ENCODE peak calls at places on chromosomes 1 and 21, in ten cellular contexts. One of them, this sample, is unnamed.
A peak's percentile ranks its signal among the peaks of the same experiment; 100 is the strongest.

GRCh38 chr1:48114596-48115384 is 107.7 kb upstream of the SLC5A9 start:
- DNase-seq in cardiac fibroblast: no peak
- DNase-seq in CD4-positive, CD25-positive, alpha-beta regulatory T cell: no peak
- DNase-seq in left ventricle myocardium inferior: no peak
- DNase-seq in cardiac muscle cell: peak; percentile 35
- DNase-seq in brain microvascular endothelial cell: no peak
- DNase-seq in aorta: no peak
- DNase-seq in colonic mucosa: no peak
- DNase-seq in AG09309: no peak
- DNase-seq in HFF-Myc: no peak
- DNase-seq in this sample: no peak

GRCh38 chr1:16082283-16083038 is 9.0 kb upstream of the FAM131C start:
- DNase-seq in cardiac fibroblast: peak; percentile 71
- DNase-seq in colonic mucosa: peak; percentile 86
- DNase-seq in AG09309: no peak
- DNase-seq in HFF-Myc: peak; percentile 36
- DNase-seq in aorta: peak; percentile 71
- DNase-seq in CD4-positive, CD25-positive, alpha-beta regulatory T cell: peak; percentile 48
- DNase-seq in brain microvascular endothelial cell: peak; percentile 53
- DNase-seq in cardiac muscle cell: peak; percentile 72
- DNase-seq in left ventricle myocardium inferior: peak; percentile 69
- DNase-seq in this sample: peak; percentile 8

GRCh38 chr1:230020451-230020850 is 46.6 kb upstream of the GALNT2 start:
- DNase-seq in left ventricle myocardium inferior: no peak
- DNase-seq in cardiac fibroblast: no peak
- DNase-seq in aorta: no peak
- DNase-seq in AG09309: no peak
- DNase-seq in brain microvascular endothelial cell: no peak
- DNase-seq in cardiac muscle cell: no peak
- DNase-seq in HFF-Myc: no peak
- DNase-seq in colonic mucosa: no peak
- DNase-seq in CD4-positive, CD25-positive, alpha-beta regulatory T cell: no peak
- DNase-seq in this sample: no peak

GRCh38 chr1:118201524-118201923 is 16.5 kb upstream of the SPAG17 start:
- DNase-seq in aorta: no peak
- DNase-seq in cardiac muscle cell: no peak
- DNase-seq in cardiac fibroblast: no peak
- DNase-seq in CD4-positive, CD25-positive, alpha-beta regulatory T cell: no peak
- DNase-seq in brain microvascular endothelial cell: no peak
- DNase-seq in AG09309: no peak
- DNase-seq in HFF-Myc: no peak
- DNase-seq in left ventricle myocardium inferior: no peak
- DNase-seq in colonic mucosa: no peak
- DNase-seq in this sample: no peak

GRCh38 chr1:74835046-74835445 is 102.1 kb downstream of the TYW3 start:
- DNase-seq in brain microvascular endothelial cell: no peak
- DNase-seq in CD4-positive, CD25-positive, alpha-beta regulatory T cell: no peak
- DNase-seq in HFF-Myc: no peak
- DNase-seq in cardiac fibroblast: no peak
- DNase-seq in AG09309: no peak
- DNase-seq in left ventricle myocardium inferior: no peak
- DNase-seq in cardiac muscle cell: no peak
- DNase-seq in colonic mucosa: no peak
- DNase-seq in aorta: no peak
- DNase-seq in this sample: no peak

GRCh38 chr1:60877376-60877775 is 205.0 kb upstream of the NFIA start:
- DNase-seq in cardiac muscle cell: no peak
- DNase-seq in AG09309: no peak
- DNase-seq in left ventricle myocardium inferior: no peak
- DNase-seq in aorta: no peak
- DNase-seq in colonic mucosa: no peak
- DNase-seq in CD4-positive, CD25-positive, alpha-beta regulatory T cell: no peak
- DNase-seq in cardiac fibroblast: no peak
- DNase-seq in brain microvascular endothelial cell: no peak
- DNase-seq in HFF-Myc: no peak
- DNase-seq in this sample: no peak

GRCh38 chr1:21065851-21066250 is 110.8 kb downstream of the EIF4G3 start:
- DNase-seq in brain microvascular endothelial cell: no peak
- DNase-seq in left ventricle myocardium inferior: no peak
- DNase-seq in AG09309: no peak
- DNase-seq in HFF-Myc: no peak
- DNase-seq in cardiac fibroblast: no peak
- DNase-seq in CD4-positive, CD25-positive, alpha-beta regulatory T cell: no peak
- DNase-seq in colonic mucosa: no peak
- DNase-seq in aorta: no peak
- DNase-seq in cardiac muscle cell: no peak
- DNase-seq in this sample: no peak

GRCh38 chr1:159996653-159997052 is 35.1 kb downstream of the PIGM start:
- DNase-seq in HFF-Myc: peak; percentile 29
- DNase-seq in colonic mucosa: no peak
- DNase-seq in cardiac fibroblast: peak; percentile 79
- DNase-seq in AG09309: peak; percentile 74
- DNase-seq in left ventricle myocardium inferior: no peak
- DNase-seq in brain microvascular endothelial cell: peak; percentile 73
- DNase-seq in aorta: no peak
- DNase-seq in cardiac muscle cell: peak; percentile 76
- DNase-seq in CD4-positive, CD25-positive, alpha-beta regulatory T cell: no peak
- DNase-seq in this sample: no peak

GRCh38 chr1:17452686-17453085 is 13.2 kb upstream of the RCC2 start:
- DNase-seq in colonic mucosa: no peak
- DNase-seq in CD4-positive, CD25-positive, alpha-beta regulatory T cell: no peak
- DNase-seq in HFF-Myc: no peak
- DNase-seq in AG09309: no peak
- DNase-seq in left ventricle myocardium inferior: no peak
- DNase-seq in cardiac muscle cell: no peak
- DNase-seq in aorta: no peak
- DNase-seq in brain microvascular endothelial cell: no peak
- DNase-seq in cardiac fibroblast: no peak
- DNase-seq in this sample: no peak

GRCh38 chr21:15330872-15331271 is 266.1 kb upstream of the NRIP1 start:
- DNase-seq in colonic mucosa: no peak
- DNase-seq in HFF-Myc: no peak
- DNase-seq in CD4-positive, CD25-positive, alpha-beta regulatory T cell: no peak
- DNase-seq in cardiac muscle cell: no peak
- DNase-seq in AG09309: no peak
- DNase-seq in left ventricle myocardium inferior: no peak
- DNase-seq in brain microvascular endothelial cell: no peak
- DNase-seq in cardiac fibroblast: no peak
- DNase-seq in aorta: no peak
- DNase-seq in this sample: no peak

GRCh38 chr1:14945132-14946010 is 208.2 kb upstream of the TMEM51 start:
- DNase-seq in HFF-Myc: peak; percentile 67
- DNase-seq in AG09309: peak; percentile 80
- DNase-seq in aorta: peak; percentile 65
- DNase-seq in cardiac fibroblast: peak; percentile 91
- DNase-seq in colonic mucosa: peak; percentile 43
- DNase-seq in brain microvascular endothelial cell: peak; percentile 67
- DNase-seq in cardiac muscle cell: peak; percentile 88
- DNase-seq in CD4-positive, CD25-positive, alpha-beta regulatory T cell: no peak
- DNase-seq in left ventricle myocardium inferior: peak; percentile 49
- DNase-seq in this sample: no peak

GRCh38 chr1:10691740-10692125 is 104.7 kb downstream of the CASZ1 start:
- DNase-seq in CD4-positive, CD25-positive, alpha-beta regulatory T cell: no peak
- DNase-seq in aorta: no peak
- DNase-seq in brain microvascular endothelial cell: no peak
- DNase-seq in left ventricle myocardium inferior: no peak
- DNase-seq in AG09309: no peak
- DNase-seq in cardiac muscle cell: no peak
- DNase-seq in HFF-Myc: no peak
- DNase-seq in cardiac fibroblast: no peak
- DNase-seq in colonic mucosa: no peak
- DNase-seq in this sample: no peak

GRCh38 chr1:106754957-106755356 is 301.5 kb upstream of the PRMT6 start:
- DNase-seq in left ventricle myocardium inferior: no peak
- DNase-seq in cardiac fibroblast: no peak
- DNase-seq in colonic mucosa: no peak
- DNase-seq in brain microvascular endothelial cell: no peak
- DNase-seq in cardiac muscle cell: peak; percentile 12
- DNase-seq in AG09309: no peak
- DNase-seq in aorta: no peak
- DNase-seq in CD4-positive, CD25-positive, alpha-beta regulatory T cell: no peak
- DNase-seq in HFF-Myc: no peak
- DNase-seq in this sample: no peak

GRCh38 chr1:235722858-235723257 is 73.3 kb upstream of the GNG4 start:
- DNase-seq in cardiac fibroblast: no peak
- DNase-seq in colonic mucosa: no peak
- DNase-seq in left ventricle myocardium inferior: no peak
- DNase-seq in CD4-positive, CD25-positive, alpha-beta regulatory T cell: no peak
- DNase-seq in brain microvascular endothelial cell: no peak
- DNase-seq in HFF-Myc: no peak
- DNase-seq in aorta: no peak
- DNase-seq in cardiac muscle cell: no peak
- DNase-seq in AG09309: no peak
- DNase-seq in this sample: no peak

GRCh38 chr1:51535006-51535592 is 16.0 kb upstream of the EPS15 start:
- DNase-seq in cardiac muscle cell: peak; percentile 89
- DNase-seq in AG09309: peak; percentile 42
- DNase-seq in aorta: peak; percentile 64
- DNase-seq in CD4-positive, CD25-positive, alpha-beta regulatory T cell: peak; percentile 43
- DNase-seq in brain microvascular endothelial cell: peak; percentile 67
- DNase-seq in colonic mucosa: peak; percentile 61
- DNase-seq in left ventricle myocardium inferior: peak; percentile 18
- DNase-seq in cardiac fibroblast: peak; percentile 91
- DNase-seq in HFF-Myc: peak; percentile 55
- DNase-seq in this sample: no peak

GRCh38 chr1:150621497-150622113 is 7.8 kb downstream of the ENSA start:
- DNase-seq in left ventricle myocardium inferior: no peak
- DNase-seq in CD4-positive, CD25-positive, alpha-beta regulatory T cell: peak; percentile 69
- DNase-seq in brain microvascular endothelial cell: peak; percentile 74
- DNase-seq in cardiac muscle cell: peak; percentile 84
- DNase-seq in cardiac fibroblast: peak; percentile 86
- DNase-seq in colonic mucosa: peak; percentile 63
- DNase-seq in aorta: peak; percentile 72
- DNase-seq in HFF-Myc: no peak
- DNase-seq in AG09309: no peak
- DNase-seq in this sample: peak; percentile 28

GRCh38 chr1:110235839-110236682 is 25.9 kb downstream of the KCNC4 start:
- DNase-seq in HFF-Myc: peak; percentile 24
- DNase-seq in aorta: no peak
- DNase-seq in left ventricle myocardium inferior: no peak
- DNase-seq in brain microvascular endothelial cell: peak; percentile 45
- DNase-seq in AG09309: peak; percentile 83
- DNase-seq in CD4-positive, CD25-positive, alpha-beta regulatory T cell: no peak
- DNase-seq in cardiac fibroblast: peak; percentile 74
- DNase-seq in colonic mucosa: no peak
- DNase-seq in cardiac muscle cell: peak; percentile 69
- DNase-seq in this sample: no peak

DNA sequence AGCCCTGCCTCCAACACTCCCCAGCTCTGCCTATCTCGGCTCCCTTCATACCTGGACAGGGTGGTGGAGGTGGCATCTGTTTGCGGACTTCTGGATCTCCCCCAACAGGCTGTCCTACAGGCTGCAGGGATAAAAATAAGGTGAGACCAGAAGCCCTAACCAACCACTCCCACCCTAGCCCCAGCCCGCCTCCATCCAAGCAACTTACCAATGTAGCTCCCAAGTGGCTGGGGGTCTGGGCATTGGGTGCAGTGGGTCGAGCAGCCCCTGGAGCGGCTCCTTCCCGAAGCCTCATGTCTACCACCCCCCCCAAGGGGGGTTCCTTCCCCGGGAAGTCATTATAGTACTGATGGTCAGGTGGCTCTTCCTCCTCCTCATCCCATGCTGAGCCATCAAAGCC is 4.4 kb downstream of the SHC1 start:
- DNase-seq in aorta: no peak
- DNase-seq in cardiac muscle cell: no peak
- DNase-seq in AG09309: no peak
- DNase-seq in colonic mucosa: no peak
- DNase-seq in CD4-positive, CD25-positive, alpha-beta regulatory T cell: no peak
- DNase-seq in cardiac fibroblast: no peak
- DNase-seq in brain microvascular endothelial cell: no peak
- DNase-seq in left ventricle myocardium inferior: no peak
- DNase-seq in HFF-Myc: no peak
- DNase-seq in this sample: no peak
- H3K4me3 ChIP-seq in aorta: no peak overlapping the region
- H3K4me3 ChIP-seq in cardiac muscle cell: no peak overlapping the region
- H3K4me3 ChIP-seq in AG09309: no peak overlapping the region
- H3K4me3 ChIP-seq in colonic mucosa: no peak overlapping the region
- H3K4me3 ChIP-seq in CD4-positive, CD25-positive, alpha-beta regulatory T cell: no peak overlapping the region
- H3K4me3 ChIP-seq in cardiac fibroblast: no peak overlapping the region
- H3K4me3 ChIP-seq in brain microvascular endothelial cell: no peak overlapping the region
- H3K4me3 ChIP-seq in left ventricle myocardium inferior: no peak overlapping the region
- H3K4me3 ChIP-seq in HFF-Myc: no peak overlapping the region
- H3K4me3 ChIP-seq in this sample: no peak overlapping the region

GRCh38 chr1:191256917-191257316 is 779.3 kb upstream of the BRINP3 start:
- DNase-seq in colonic mucosa: no peak
- DNase-seq in brain microvascular endothelial cell: no peak
- DNase-seq in cardiac muscle cell: no peak
- DNase-seq in left ventricle myocardium inferior: no peak
- DNase-seq in CD4-positive, CD25-positive, alpha-beta regulatory T cell: no peak
- DNase-seq in AG09309: no peak
- DNase-seq in aorta: no peak
- DNase-seq in cardiac fibroblast: no peak
- DNase-seq in HFF-Myc: no peak
- DNase-seq in this sample: no peak
- H3K4me3 ChIP-seq in colonic mucosa: no peak overlapping the region
- H3K4me3 ChIP-seq in brain microvascular endothelial cell: no peak overlapping the region
- H3K4me3 ChIP-seq in cardiac muscle cell: no peak overlapping the region
- H3K4me3 ChIP-seq in left ventricle myocardium inferior: no peak overlapping the region
- H3K4me3 ChIP-seq in CD4-positive, CD25-positive, alpha-beta regulatory T cell: no peak overlapping the region
- H3K4me3 ChIP-seq in AG09309: no peak overlapping the region
- H3K4me3 ChIP-seq in aorta: no peak overlapping the region
- H3K4me3 ChIP-seq in cardiac fibroblast: no peak overlapping the region
- H3K4me3 ChIP-seq in HFF-Myc: no peak overlapping the region
- H3K4me3 ChIP-seq in this sample: no peak overlapping the region

DNA sequence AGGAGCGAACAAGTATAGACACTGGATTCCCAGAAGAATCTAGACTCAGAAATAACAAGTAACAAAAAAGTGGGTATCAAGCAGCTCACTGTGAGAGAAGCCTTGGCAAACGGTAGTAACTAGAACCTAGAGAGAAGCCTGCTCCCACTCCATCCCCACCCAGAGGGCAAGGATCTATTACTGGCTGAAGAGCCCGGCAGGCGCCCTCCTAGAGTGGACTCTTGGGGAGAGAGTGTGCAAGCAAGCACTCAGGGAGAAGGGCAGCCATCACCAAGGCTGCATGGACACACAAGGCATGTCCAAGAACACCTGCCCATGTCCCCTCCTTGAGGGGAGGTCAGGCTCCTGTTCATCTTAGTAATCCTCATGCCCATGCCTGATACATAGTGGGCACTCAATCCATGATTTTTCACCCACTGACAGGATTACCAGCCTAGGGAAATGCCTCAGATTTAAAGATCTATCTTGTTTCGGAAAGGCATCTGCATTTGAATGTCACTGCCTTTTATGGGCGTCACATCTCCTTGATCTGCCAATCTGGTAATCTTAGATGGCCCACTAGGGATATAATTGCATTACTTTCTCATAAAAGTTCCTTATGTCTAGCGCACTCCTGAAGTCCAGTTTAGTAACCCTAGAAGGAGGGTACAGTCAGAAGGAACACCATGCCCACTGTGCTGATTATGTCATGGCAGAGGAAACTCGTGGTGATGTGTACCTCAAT is 14.5 kb downstream of the CNN3 start:
- DNase-seq in brain microvascular endothelial cell: no peak
- DNase-seq in CD4-positive, CD25-positive, alpha-beta regulatory T cell: no peak
- DNase-seq in AG09309: no peak
- DNase-seq in colonic mucosa: no peak
- DNase-seq in cardiac fibroblast: no peak
- DNase-seq in HFF-Myc: no peak
- DNase-seq in left ventricle myocardium inferior: no peak
- DNase-seq in aorta: no peak
- DNase-seq in cardiac muscle cell: no peak
- DNase-seq in this sample: no peak
- H3K4me3 ChIP-seq in brain microvascular endothelial cell: no peak overlapping the region
- H3K4me3 ChIP-seq in CD4-positive, CD25-positive, alpha-beta regulatory T cell: no peak overlapping the region
- H3K4me3 ChIP-seq in AG09309: no peak overlapping the region
- H3K4me3 ChIP-seq in colonic mucosa: no peak overlapping the region
- H3K4me3 ChIP-seq in cardiac fibroblast: no peak overlapping the region
- H3K4me3 ChIP-seq in HFF-Myc: no peak overlapping the region
- H3K4me3 ChIP-seq in left ventricle myocardium inferior: no peak overlapping the region
- H3K4me3 ChIP-seq in aorta: no peak overlapping the region
- H3K4me3 ChIP-seq in cardiac muscle cell: no peak overlapping the region
- H3K4me3 ChIP-seq in this sample: no peak overlapping the region

GRCh38 chr1:203048555-203049051 is 22.3 kb downstream of the PPFIA4 start:
- DNase-seq in left ventricle myocardium inferior: no peak
- DNase-seq in AG09309: no peak
- DNase-seq in cardiac muscle cell: no peak
- DNase-seq in brain microvascular endothelial cell: no peak
- DNase-seq in HFF-Myc: no peak
- DNase-seq in colonic mucosa: no peak
- DNase-seq in CD4-positive, CD25-positive, alpha-beta regulatory T cell: no peak
- DNase-seq in aorta: no peak
- DNase-seq in cardiac fibroblast: no peak
- DNase-seq in this sample: no peak
- H3K4me3 ChIP-seq in left ventricle myocardium inferior: no peak overlapping the region
- H3K4me3 ChIP-seq in AG09309: no peak overlapping the region
- H3K4me3 ChIP-seq in cardiac muscle cell: no peak overlapping the region
- H3K4me3 ChIP-seq in brain microvascular endothelial cell: no peak overlapping the region
- H3K4me3 ChIP-seq in HFF-Myc: no peak overlapping the region
- H3K4me3 ChIP-seq in colonic mucosa: no peak overlapping the region
- H3K4me3 ChIP-seq in CD4-positive, CD25-positive, alpha-beta regulatory T cell: no peak overlapping the region
- H3K4me3 ChIP-seq in aorta: no peak overlapping the region
- H3K4me3 ChIP-seq in cardiac fibroblast: no peak overlapping the region
- H3K4me3 ChIP-seq in this sample: no peak overlapping the region

This sample was measured in effector memory CD4-positive, alpha-beta T cell.